ENCODE peak calls at places on chromosomes 4 and X, in four cellular contexts. P is Calu3, I is body of pancreas, R is neural crest cell. V is an unnamed sample.

GRCh38 chrX:31546130-31546529 is 474.3 kb upstream of the FTHL17 start:
- DNase-seq in P (peak; percentile 1), I (peak; percentile 1), R (no peak), V (peak; percentile 85)

GRCh38 chrX:138858946-138859345 is 147.4 kb upstream of the FGF13 start:
- DNase-seq in P (no peak), I (no peak), R (no peak), V (no peak)

GRCh38 chrX:30060718-30061117 is 154.6 kb upstream of the MAGEB2 start:
- DNase-seq in P (peak; percentile 18), I (no peak), R (no peak), V (peak; percentile 26)

GRCh38 chr4:147157860-147158701 is 212.4 kb upstream of the TTC29 start:
- DNase-seq in P (peak; percentile 23), I (no peak), R (peak; percentile 29), V (peak; percentile 47)

GRCh38 chr4:182185491-182185890 is 57.7 kb upstream of the TENM3 start:
- DNase-seq in P (no peak), I (no peak), R (no peak), V (no peak)

GRCh38 chr4:10417720-10418119 is 39.5 kb downstream of the ZNF518B start:
- DNase-seq in P (no peak), I (no peak), R (no peak), V (no peak)

GRCh38 chr4:102308032-102308799 is 37.1 kb downstream of the SLC39A8 start:
- DNase-seq in P (no peak), I (no peak), R (no peak), V (peak; percentile 59)

GRCh38 chrX:52082578-52082977 is 13.6 kb upstream of the MAGED4B start:
- DNase-seq in P (no peak), I (no peak), R (no peak), V (peak; percentile 12)

GRCh38 chrX:46574337-46574940 is 874 bp downstream of the CHST7 start:
- DNase-seq in P (peak; percentile 44), I (no peak), R (peak; percentile 2), V (peak; percentile 44)

GRCh38 chr4:11748169-11748872 is 319.6 kb upstream of the HS3ST1 start:
- DNase-seq in P (no peak), I (no peak), R (no peak), V (peak; percentile 76)

GRCh38 chrX:2710041-2710471 is 19.0 kb downstream of the CD99 start:
- DNase-seq in P (no peak), I (peak; percentile 14), R (no peak), V (peak; percentile 85)

GRCh38 chr4:184802203-184803015 is 23.4 kb downstream of the ACSL1 start:
- DNase-seq in P (no peak), I (no peak), R (no peak), V (no peak)

GRCh38 chr4:147756417-147756816 is 24.5 kb downstream of the ARHGAP10 start:
- DNase-seq in P (no peak), I (no peak), R (no peak), V (no peak)

GRCh38 chr4:105807496-105807895 is 87.8 kb upstream of the NPNT start:
- DNase-seq in P (no peak), I (no peak), R (no peak), V (peak; percentile 33)

GRCh38 chr4:57405359-57405758 is 295.2 kb upstream of the IGFBP7 start:
- DNase-seq in P (no peak), I (no peak), R (no peak), V (no peak)

GRCh38 chr4:47383829-47384427 is 79.6 kb downstream of the COMMD8 start:
- DNase-seq in P (no peak), I (no peak), R (no peak), V (peak; percentile 66)

V was measured in cardiac fibroblast.